ENCODE peak calls at places on chromosomes 16 and 17, in five cellular contexts. S is endothelial cell of umbilical vein, G is HCT116, T is K562, L is H1. R is an unnamed sample.

GRCh38 chr16:81094771-81095251 is 1.4 kb downstream of the GCSH start:
- DNase-seq in S (no peak), L (no peak), G (no peak), T (no peak), R (no peak)

GRCh38 chr16:88692861-88693260 is 6.6 kb upstream of the SNAI3 start:
- DNase-seq in S (no peak), T (no peak), G (no peak), L (no peak), R (no peak)

GRCh38 chr17:78771758-78772382 is 10.2 kb downstream of the CYTH1 start:
- DNase-seq in S (peak; percentile 65), L (no peak), G (no peak), T (no peak), R (no peak)

GRCh38 chr16:743794-744500 is 3.1 kb upstream of the CIAO3 start:
- DNase-seq in S (no peak), T (no peak), L (no peak), G (no peak), R (no peak)

GRCh38 chr17:29138184-29138955 is 41.8 kb downstream of the MYO18A start:
- DNase-seq in G (no peak), T (no peak), L (no peak), S (no peak), R (no peak)

GRCh38 chr16:77610496-77610895 is 111.8 kb upstream of the NUDT7 start:
- DNase-seq in S (no peak), G (no peak), L (no peak), T (no peak), R (no peak)

GRCh38 chr17:83203073-83203471 is 123.7 kb downstream of the METRNL start:
- DNase-seq in T (no peak), S (peak; percentile 19), L (no peak), G (no peak), R (no peak)

GRCh38 chr17:16975744-16976625 is 4.1 kb upstream of the TNFRSF13B start:
- DNase-seq in L (no peak), S (no peak), T (no peak), G (no peak), R (no peak)

GRCh38 chr17:33973491-33973890 is 281.6 kb upstream of the CCL2 start:
- DNase-seq in L (no peak), T (no peak), S (no peak), G (no peak), R (no peak)

GRCh38 chr16:61858996-61859395 is 177.2 kb downstream of the CDH8 start:
- DNase-seq in T (no peak), S (no peak), L (no peak), G (no peak), R (no peak)

GRCh38 chr16:80915079-80915450 is 91.6 kb downstream of the CMC2 start:
- DNase-seq in G (no peak), L (no peak), T (no peak), S (no peak), R (no peak)

GRCh38 chr17:64420143-64420670 is 28.7 kb upstream of the MILR1 start:
- DNase-seq in L (no peak), S (peak; percentile 76), T (peak; percentile 59), G (peak; percentile 81), R (peak; percentile 48)

GRCh38 chr17:43908111-43908721 is 880 bp upstream of the MPP2 start:
- DNase-seq in S (no peak), T (peak; percentile 70), G (peak; percentile 62), L (no peak), R (no peak)

GRCh38 chr16:87675111-87675510 is 72.8 kb downstream of the JPH3 start:
- DNase-seq in G (no peak), L (no peak), S (peak; percentile 43), T (no peak), R (no peak)

GRCh38 chr17:951388-952132 is 28.0 kb downstream of the NXN start:
- DNase-seq in T (no peak), G (no peak), L (peak; percentile 75), S (no peak), R (no peak)

GRCh38 chr17:32976131-32976530 is 15.5 kb upstream of the SPACA3 start:
- DNase-seq in L (no peak), S (no peak), G (no peak), T (no peak), R (no peak)

GRCh38 chr17:9817086-9817485 is 4.8 kb downstream of the GSG1L2 start:
- DNase-seq in T (no peak), G (peak; percentile 61), L (peak; percentile 3), S (no peak), R (no peak)

GRCh38 chr17:76872221-76872873 is 4.1 kb downstream of the MGAT5B start:
- DNase-seq in G (peak; percentile 81), S (peak; percentile 72), T (no peak), L (no peak), R (no peak)

GRCh38 chr17:29760279-29760721 is 137.6 kb upstream of the CORO6 start:
- DNase-seq in G (no peak), T (no peak), S (peak; percentile 57), L (no peak), R (no peak)

GRCh38 chr16:799111-799947 is 1.2 kb downstream of the GNG13 start:
- DNase-seq in G (no peak), T (no peak), S (no peak), L (no peak), R (no peak)

GRCh38 chr16:67760831-67761230 is 41.7 kb upstream of the GFOD2 start:
- DNase-seq in L (no peak), T (no peak), G (no peak), S (no peak), R (no peak)

GRCh38 chr16:1121009-1121408 is 25.0 kb upstream of the C1QTNF8 start:
- DNase-seq in G (no peak), T (no peak), S (no peak), L (no peak), R (no peak)

GRCh38 chr16:24493859-24494258 is 45.5 kb upstream of the RBBP6 start:
- DNase-seq in L (no peak), S (no peak), T (no peak), G (no peak), R (no peak)

GRCh38 chr17:75262112-75262606 is 480 bp downstream of the MRPS7 start:
- DNase-seq in L (no peak), T (no peak), G (no peak), S (no peak), R (no peak)

GRCh38 chr17:40596261-40596919 is 31.1 kb upstream of the CCR7 start:
- DNase-seq in T (peak; percentile 60), G (peak; percentile 19), S (no peak), L (no peak), R (no peak)

GRCh38 chr17:35121315-35121714 is at the start of gene FNDC8:
- DNase-seq in G (no peak), T (no peak), L (no peak), S (no peak), R (no peak)

GRCh38 chr17:72931163-72931562 is 161.3 kb downstream of the SLC39A11 start:
- DNase-seq in S (no peak), G (no peak), T (no peak), L (no peak), R (no peak)

GRCh38 chr17:57761887-57762286 is 16.8 kb upstream of the CCDC182 start:
- DNase-seq in S (no peak), T (no peak), L (no peak), G (no peak), R (no peak)
- TF ChIP-seq POLR2AphosphoS5 in S (no peak), T (no peak), L (no peak), G (no peak), R (no peak)

GRCh38 chr16:72024862-72025382 is 16.4 kb downstream of the DHODH start:
- DNase-seq in G (no peak), T (no peak), S (no peak), L (no peak), R (no peak)
- TF ChIP-seq EZH2 in G (no peak), T (no peak), S (no peak), L (no peak), R (no peak)

GRCh38 chr16:86031141-86031678 is 132.2 kb downstream of the IRF8 start:
- DNase-seq in G (no peak), T (peak; percentile 26), L (no peak), S (no peak), R (no peak)

GRCh38 chr16:86027366-86028126 is 128.6 kb downstream of the IRF8 start:
- DNase-seq in G (no peak), T (no peak), S (no peak), L (no peak), R (no peak)

GRCh38 chr16:86030116-86030515 is 131.2 kb downstream of the IRF8 start:
- DNase-seq in S (no peak), L (no peak), T (no peak), G (no peak), R (no peak)

GRCh38 chr16:86026916-86027315 is 128.0 kb downstream of the IRF8 start:
- DNase-seq in G (no peak), S (no peak), T (no peak), L (no peak), R (no peak)

DNA sequence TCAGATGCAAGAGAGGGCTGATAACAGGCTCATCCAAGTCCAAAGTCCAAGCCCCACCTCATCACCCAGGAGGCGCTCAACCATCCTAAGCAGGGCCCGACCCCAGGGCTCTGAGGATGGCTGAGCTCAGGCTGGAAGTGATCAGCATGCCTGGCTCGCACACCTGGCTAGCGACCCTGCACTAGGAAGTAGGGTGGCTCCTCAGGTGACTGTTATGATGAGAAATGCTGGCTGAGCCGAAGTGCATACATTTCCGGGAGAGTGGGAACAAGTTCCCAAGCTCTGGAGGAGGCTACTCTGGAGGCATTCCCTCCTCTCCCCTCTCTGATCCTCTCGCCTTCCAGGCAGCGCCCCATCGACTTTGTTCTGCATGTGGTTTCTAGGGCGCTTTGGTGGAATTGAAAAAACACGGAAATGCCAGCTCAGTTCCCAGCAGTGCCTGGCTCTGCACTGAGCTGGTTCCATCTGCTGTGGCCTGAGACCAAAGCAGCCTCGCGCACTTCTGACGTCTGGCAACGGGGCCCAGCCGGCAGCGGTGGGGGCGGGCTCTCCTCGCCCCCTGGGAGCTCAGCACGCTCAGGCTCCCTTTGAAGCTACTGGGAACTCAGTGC is 130.3 kb downstream of the IRF8 start:
- DNase-seq in S (no peak), T (no peak), L (no peak), G (no peak), R (no peak)
- TF ChIP-seq POLR2AphosphoS5 in S (no peak), T (no peak), L (no peak), G (no peak), R (no peak)

DNA sequence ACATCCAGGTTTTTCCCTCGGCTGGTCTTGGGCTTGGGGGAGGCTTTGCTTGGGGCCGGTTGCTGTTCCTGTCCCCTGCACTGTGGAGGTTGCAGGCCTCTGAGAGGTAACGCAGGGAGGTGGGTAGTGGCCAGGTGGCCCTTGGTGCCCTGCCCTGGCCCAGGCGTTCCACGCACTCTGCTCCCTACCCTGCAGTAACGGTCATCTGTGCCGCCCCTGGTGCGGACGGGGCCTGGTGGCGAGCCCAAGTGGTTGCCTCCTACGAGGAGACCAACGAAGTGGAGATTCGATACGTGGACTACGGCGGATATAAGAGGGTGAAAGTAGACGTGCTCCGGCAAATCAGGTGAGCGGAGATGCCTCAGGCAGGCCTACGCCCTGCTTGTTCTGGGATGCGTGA is 30.9 kb downstream of the AKAP1 start:
- DNase-seq in S (no peak), G (no peak), T (no peak), L (no peak), R (no peak)
- TF ChIP-seq EZH2 in S (no peak), G (no peak), T (no peak), L (no peak), R (no peak)

GRCh38 chr17:45274033-45274432 is 12.1 kb upstream of the SPATA32 start:
- DNase-seq in G (no peak), L (no peak), S (no peak), T (no peak), R (no peak)
- TF ChIP-seq POLR2AphosphoS5 in G (no peak), L (no peak), S (no peak), T (no peak), R (no peak)

R was measured in SK-N-MC.